ENCODE peak calls at places on chromosomes 6 and 20, in five cellular contexts. One of them, this sample, is unnamed.

GRCh38 chr20:57281900-57282299 is 15.5 kb upstream of the BMP7 start:
- DNase-seq in sigmoid colon: no peak
- DNase-seq in A673: no peak
- DNase-seq in OCI-LY7: no peak
- DNase-seq in psoas muscle: no peak
- DNase-seq in this sample: no peak

GRCh38 chr20:18977441-18977840 is 163.9 kb downstream of the SCP2D1 start:
- DNase-seq in OCI-LY7: no peak
- DNase-seq in A673: no peak
- DNase-seq in sigmoid colon: no peak
- DNase-seq in psoas muscle: no peak
- DNase-seq in this sample: no peak

GRCh38 chr6:149064026-149065017 is 253.2 kb upstream of the TAB2 start:
- DNase-seq in OCI-LY7: no peak
- DNase-seq in psoas muscle: no peak
- DNase-seq in sigmoid colon: no peak
- DNase-seq in A673: no peak
- DNase-seq in this sample: no peak

GRCh38 chr6:159943101-159943632 is 25.7 kb upstream of the IGF2R start:
- DNase-seq in sigmoid colon: no peak
- DNase-seq in psoas muscle: peak; percentile 73
- DNase-seq in OCI-LY7: no peak
- DNase-seq in A673: no peak
- DNase-seq in this sample: no peak

GRCh38 chr6:29702519-29703103 is 20.6 kb upstream of the HLA-F start:
- DNase-seq in sigmoid colon: no peak
- DNase-seq in psoas muscle: peak; percentile 81
- DNase-seq in A673: peak; percentile 41
- DNase-seq in OCI-LY7: peak; percentile 43
- DNase-seq in this sample: peak; percentile 91

GRCh38 chr6:145539831-145540230 is 195.5 kb downstream of the EPM2A start:
- DNase-seq in OCI-LY7: no peak
- DNase-seq in psoas muscle: peak; percentile 28
- DNase-seq in A673: no peak
- DNase-seq in sigmoid colon: no peak
- DNase-seq in this sample: no peak

GRCh38 chr6:137699036-137699683 is 167.9 kb upstream of the TNFAIP3 start:
- DNase-seq in psoas muscle: no peak
- DNase-seq in OCI-LY7: no peak
- DNase-seq in sigmoid colon: no peak
- DNase-seq in A673: no peak
- DNase-seq in this sample: no peak

GRCh38 chr6:90241229-90241873 is 55.3 kb downstream of the BACH2 start:
- DNase-seq in sigmoid colon: no peak
- DNase-seq in A673: peak; percentile 43
- DNase-seq in OCI-LY7: no peak
- DNase-seq in psoas muscle: no peak
- DNase-seq in this sample: peak; percentile 35

GRCh38 chr20:41367393-41367695 is 726 bp upstream of the EMILIN3 start:
- DNase-seq in OCI-LY7: no peak
- DNase-seq in psoas muscle: no peak
- DNase-seq in sigmoid colon: no peak
- DNase-seq in A673: no peak
- DNase-seq in this sample: no peak

GRCh38 chr20:39376788-39377187 is 414.6 kb downstream of the DHX35 start:
- DNase-seq in psoas muscle: no peak
- DNase-seq in sigmoid colon: no peak
- DNase-seq in OCI-LY7: no peak
- DNase-seq in A673: no peak
- DNase-seq in this sample: no peak

GRCh38 chr6:90788781-90789180 is 201.9 kb upstream of the MAP3K7 start:
- DNase-seq in sigmoid colon: no peak
- DNase-seq in psoas muscle: no peak
- DNase-seq in OCI-LY7: no peak
- DNase-seq in A673: no peak
- DNase-seq in this sample: no peak

GRCh38 chr6:106511274-106512047 is 117.8 kb downstream of the RTN4IP1 start:
- DNase-seq in OCI-LY7: peak; percentile 42
- DNase-seq in sigmoid colon: peak; percentile 66
- DNase-seq in A673: peak; percentile 53
- DNase-seq in psoas muscle: peak; percentile 59
- DNase-seq in this sample: peak; percentile 10

GRCh38 chr6:32047539-32047854 is 9.3 kb downstream of the CYP21A2 start:
- DNase-seq in OCI-LY7: no peak
- DNase-seq in A673: no peak
- DNase-seq in sigmoid colon: peak; percentile 66
- DNase-seq in psoas muscle: peak; percentile 56
- DNase-seq in this sample: no peak

GRCh38 chr20:856361-856775 is 22.9 kb downstream of the FAM110A start:
- DNase-seq in A673: no peak
- DNase-seq in psoas muscle: no peak
- DNase-seq in OCI-LY7: no peak
- DNase-seq in sigmoid colon: no peak
- DNase-seq in this sample: no peak
- H3K4me3 ChIP-seq in A673: no peak overlapping the region
- H3K4me3 ChIP-seq in psoas muscle: no peak overlapping the region
- H3K4me3 ChIP-seq in OCI-LY7: no peak overlapping the region
- H3K4me3 ChIP-seq in sigmoid colon: no peak overlapping the region
- H3K4me3 ChIP-seq in this sample: no peak overlapping the region

GRCh38 chr6:44003345-44004061 is 123.7 kb downstream of the MRPL14 start:
- DNase-seq in sigmoid colon: no peak
- DNase-seq in A673: peak; percentile 48
- DNase-seq in OCI-LY7: no peak
- DNase-seq in psoas muscle: peak; percentile 48
- DNase-seq in this sample: peak; percentile 40

GRCh38 chr6:44005507-44005903 is 121.7 kb downstream of the MRPL14 start:
- DNase-seq in A673: no peak
- DNase-seq in psoas muscle: no peak
- DNase-seq in OCI-LY7: no peak
- DNase-seq in sigmoid colon: no peak
- DNase-seq in this sample: no peak

GRCh38 chr6:44004625-44005506 is 122.4 kb downstream of the MRPL14 start:
- DNase-seq in psoas muscle: peak; percentile 55
- DNase-seq in A673: peak; percentile 96
- DNase-seq in sigmoid colon: no peak
- DNase-seq in OCI-LY7: peak; percentile 35
- DNase-seq in this sample: no peak

GRCh38 chr6:44002591-44003344 is 124.5 kb downstream of the MRPL14 start:
- DNase-seq in psoas muscle: peak; percentile 81
- DNase-seq in sigmoid colon: no peak
- DNase-seq in OCI-LY7: peak; percentile 15
- DNase-seq in A673: peak; percentile 88
- DNase-seq in this sample: peak; percentile 88

DNA sequence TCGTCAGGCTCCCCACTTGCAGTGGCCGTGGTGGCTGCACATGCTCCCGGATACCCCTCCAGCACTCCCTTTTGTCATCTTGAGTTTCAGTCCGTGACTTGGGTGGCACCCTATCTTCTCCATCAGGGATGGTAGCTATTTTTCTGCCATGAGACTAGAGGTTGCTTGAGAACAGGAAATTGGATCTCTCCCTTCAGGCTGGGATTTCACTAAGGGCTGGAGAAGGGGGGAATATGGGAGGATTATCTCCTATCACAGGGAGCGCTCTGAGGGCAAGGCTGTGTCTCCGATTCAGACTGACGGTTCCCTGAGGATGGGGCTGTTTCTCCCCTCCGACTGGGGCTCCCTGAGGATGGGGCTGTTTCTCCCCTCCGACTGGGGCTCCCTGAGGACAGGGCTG is 123.1 kb downstream of the MRPL14 start:
- DNase-seq in psoas muscle: no peak
- DNase-seq in sigmoid colon: no peak
- DNase-seq in OCI-LY7: no peak
- DNase-seq in A673: peak; percentile 60
- DNase-seq in this sample: peak; percentile 64
- H3K27ac ChIP-seq in psoas muscle: peak overlapping the region; percentile 81
- H3K27ac ChIP-seq in sigmoid colon: no peak overlapping the region
- H3K27ac ChIP-seq in OCI-LY7: no peak overlapping the region
- H3K27ac ChIP-seq in A673: peak overlapping the region; percentile 92
- H3K27ac ChIP-seq in this sample: no peak overlapping the region

GRCh38 chr6:108568101-108568500 is 7.4 kb downstream of the FOXO3 start:
- DNase-seq in sigmoid colon: no peak
- DNase-seq in OCI-LY7: no peak
- DNase-seq in A673: no peak
- DNase-seq in psoas muscle: no peak
- DNase-seq in this sample: no peak

GRCh38 chr6:108565091-108565766 is 4.5 kb downstream of the FOXO3 start:
- DNase-seq in OCI-LY7: peak; percentile 94
- DNase-seq in sigmoid colon: no peak
- DNase-seq in A673: no peak
- DNase-seq in psoas muscle: no peak
- DNase-seq in this sample: no peak

GRCh38 chr6:108564178-108564577 is 3.5 kb downstream of the FOXO3 start:
- DNase-seq in A673: no peak
- DNase-seq in sigmoid colon: no peak
- DNase-seq in OCI-LY7: no peak
- DNase-seq in psoas muscle: no peak
- DNase-seq in this sample: no peak

GRCh38 chr6:108566406-108566805 is 5.7 kb downstream of the FOXO3 start:
- DNase-seq in sigmoid colon: no peak
- DNase-seq in A673: no peak
- DNase-seq in OCI-LY7: no peak
- DNase-seq in psoas muscle: no peak
- DNase-seq in this sample: no peak

GRCh38 chr6:108565893-108566292 is 5.2 kb downstream of the FOXO3 start:
- DNase-seq in psoas muscle: no peak
- DNase-seq in OCI-LY7: peak; percentile 76
- DNase-seq in sigmoid colon: peak; percentile 90
- DNase-seq in A673: no peak
- DNase-seq in this sample: no peak
- TF ChIP-seq CTCF in psoas muscle: peak; percentile 5
- TF ChIP-seq CTCF in OCI-LY7: peak; percentile 48
- TF ChIP-seq CTCF in sigmoid colon: no peak
- TF ChIP-seq CTCF in A673: no peak
- TF ChIP-seq CTCF in this sample: no peak

DNA sequence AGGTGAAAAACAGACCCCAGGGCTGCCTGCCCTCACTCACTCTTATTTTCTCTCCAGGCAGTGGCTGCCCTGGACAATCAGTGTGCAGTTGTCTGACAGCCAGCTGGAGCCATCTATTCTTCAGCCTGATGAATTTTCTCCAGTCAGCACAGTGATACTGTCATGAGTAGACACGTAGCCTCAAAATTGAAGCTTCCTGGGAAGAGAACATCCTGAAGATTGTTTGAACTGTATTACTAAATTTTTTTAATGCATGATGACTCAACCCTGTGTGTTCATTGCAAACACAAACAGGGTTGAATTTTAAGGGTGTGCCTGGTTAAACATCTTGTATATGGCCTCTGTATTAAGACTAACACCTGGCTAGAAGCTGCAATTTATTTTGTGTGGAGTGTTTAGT is 49.8 kb upstream of the STXBP5 start:
- DNase-seq in A673: no peak
- DNase-seq in OCI-LY7: no peak
- DNase-seq in psoas muscle: no peak
- DNase-seq in sigmoid colon: no peak
- DNase-seq in this sample: no peak
- H3K4me3 ChIP-seq in A673: no peak overlapping the region
- H3K4me3 ChIP-seq in OCI-LY7: no peak overlapping the region
- H3K4me3 ChIP-seq in psoas muscle: no peak overlapping the region
- H3K4me3 ChIP-seq in sigmoid colon: no peak overlapping the region
- H3K4me3 ChIP-seq in this sample: no peak overlapping the region

GRCh38 chr6:37056112-37056403 is 50.6 kb downstream of the FGD2 start:
- DNase-seq in sigmoid colon: no peak
- DNase-seq in A673: no peak
- DNase-seq in OCI-LY7: no peak
- DNase-seq in psoas muscle: no peak
- DNase-seq in this sample: no peak

GRCh38 chr6:37056439-37057127 is 51.1 kb downstream of the FGD2 start:
- DNase-seq in OCI-LY7: no peak
- DNase-seq in sigmoid colon: no peak
- DNase-seq in psoas muscle: no peak
- DNase-seq in A673: no peak
- DNase-seq in this sample: no peak

GRCh38 chr6:37058084-37058586 is 52.7 kb downstream of the FGD2 start:
- DNase-seq in A673: peak; percentile 29
- DNase-seq in psoas muscle: peak; percentile 75
- DNase-seq in sigmoid colon: no peak
- DNase-seq in OCI-LY7: no peak
- DNase-seq in this sample: no peak

GRCh38 chr6:37057128-37057471 is 51.6 kb downstream of the FGD2 start:
- DNase-seq in OCI-LY7: no peak
- DNase-seq in psoas muscle: no peak
- DNase-seq in A673: no peak
- DNase-seq in sigmoid colon: no peak
- DNase-seq in this sample: no peak

GRCh38 chr6:37057678-37058077 is 52.2 kb downstream of the FGD2 start:
- DNase-seq in psoas muscle: no peak
- DNase-seq in sigmoid colon: no peak
- DNase-seq in OCI-LY7: no peak
- DNase-seq in A673: no peak
- DNase-seq in this sample: no peak
- H3K27ac ChIP-seq in psoas muscle: peak overlapping the region; percentile 84
- H3K27ac ChIP-seq in sigmoid colon: no peak overlapping the region
- H3K27ac ChIP-seq in OCI-LY7: no peak overlapping the region
- H3K27ac ChIP-seq in A673: no peak overlapping the region
- H3K27ac ChIP-seq in this sample: no peak overlapping the region

This sample was measured in WERI-Rb-1.